ENCODE peak calls at places on chromosomes 6 and 20, in eight cellular contexts. L is NCI-H2029; O is adipocyte; S is stimulated activated CD8-positive, alpha-beta memory T cell treated with anti-CD3 and anti-CD28 coated beads, Interleukin-12 subunit alpha, Interleukin-12 subunit beta, amount 100 ng/mL, for 4 hours; R is HT-29; D is sciatic nerve; F is NCI-H345; Q is HEK293T. G is an unnamed sample.

GRCh38 chr6:89818977-89819335 is 638 bp downstream of the MDN1 start:
- DNase-seq in L (no peak), O (peak), S (peak), R (peak), D (no peak), F (no peak), Q (peak), G (peak)

GRCh38 chr6:35203680-35204079 is 10.1 kb upstream of the SCUBE3 start:
- DNase-seq in L (peak), O (no peak), S (no peak), R (no peak), D (no peak), F (no peak), Q (no peak), G (no peak)

GRCh38 chr6:16369989-16370388 is 131.6 kb downstream of the GMPR start:
- DNase-seq in L (no peak), O (no peak), S (no peak), R (no peak), D (no peak), F (no peak), Q (no peak), G (no peak)

GRCh38 chr6:167044696-167045095 is 45.5 kb downstream of the CEP43 start:
- DNase-seq in L (no peak), O (peak), S (no peak), R (no peak), D (no peak), F (no peak), Q (no peak), G (no peak)

GRCh38 chr20:54506643-54507042 is 31.2 kb downstream of the DOK5 start:
- DNase-seq in L (no peak), O (no peak), S (no peak), R (no peak), D (no peak), F (no peak), Q (no peak), G (no peak)

GRCh38 chr6:3876866-3877265 is 27.7 kb downstream of the FAM50B start:
- DNase-seq in L (no peak), O (no peak), S (no peak), R (no peak), D (no peak), F (no peak), Q (no peak), G (no peak)

GRCh38 chr20:57769756-57770155 is 59.9 kb upstream of the PMEPA1 start:
- DNase-seq in L (no peak), O (no peak), S (no peak), R (no peak), D (peak), F (no peak), Q (no peak), G (no peak)

GRCh38 chr20:50189681-50190250 is 864 bp upstream of the CEBPB start:
- DNase-seq in L (no peak), O (no peak), S (peak), R (peak), D (peak), F (peak), Q (no peak), G (no peak)

GRCh38 chr6:113481910-113482309 is 375.2 kb upstream of the MARCKS start:
- DNase-seq in L (no peak), O (no peak), S (no peak), R (no peak), D (no peak), F (no peak), Q (no peak), G (no peak)

GRCh38 chr20:24523661-24524060 is 54.2 kb downstream of the SYNDIG1 start:
- DNase-seq in L (no peak), O (no peak), S (no peak), R (no peak), D (no peak), F (no peak), Q (no peak), G (no peak)